ENCODE peak calls at places on chromosomes 16 and 17, in five cellular contexts. E is body of pancreas, R is ovary, D is HCT116, N is lower leg skin. F is an unnamed sample.

GRCh38 chr17:46869296-46869695 is 17.9 kb downstream of the WNT9B start:
- DNase-seq in N (no peak), E (no peak), R (no peak), D (no peak), F (no peak)

GRCh38 chr17:77036841-77037381 is 103.9 kb upstream of the SEC14L1 start:
- DNase-seq in R (no peak), D (no peak), E (peak), N (no peak), F (no peak)

GRCh38 chr17:63961355-63962207 is 11.1 kb downstream of the SCN4A start:
- DNase-seq in N (peak), R (peak), D (peak), E (peak), F (peak)

GRCh38 chr17:6374761-6375312 is 60.1 kb downstream of the AIPL1 start:
- DNase-seq in D (peak), R (no peak), E (peak), N (no peak), F (peak)

GRCh38 chr17:1109606-1110523 is 69.9 kb downstream of the ABR start:
- DNase-seq in R (no peak), D (no peak), N (no peak), E (peak), F (no peak)

GRCh38 chr16:9381399-9381798 is 290.0 kb downstream of the HAPSTR1 start:
- DNase-seq in N (no peak), R (no peak), D (no peak), E (no peak), F (no peak)

GRCh38 chr16:84178892-84179611 is 7.8 kb downstream of the TAF1C start:
- DNase-seq in R (no peak), D (no peak), N (no peak), E (no peak), F (no peak)

GRCh38 chr17:58783380-58783779 is 27.7 kb downstream of the PPM1E start:
- DNase-seq in D (no peak), E (no peak), R (no peak), N (no peak), F (no peak)

GRCh38 chr16:8878523-8878911 is 3.6 kb upstream of the LITAFD start:
- DNase-seq in D (no peak), N (no peak), E (no peak), R (no peak), F (no peak)

GRCh38 chr17:45366691-45367090 is 49.9 kb upstream of the MAP3K14 start:
- DNase-seq in R (no peak), E (no peak), D (no peak), N (no peak), F (no peak)

GRCh38 chr17:36947922-36948716 is 635 bp upstream of the AATF start:
- DNase-seq in E (no peak), N (peak), R (no peak), D (no peak), F (peak)

GRCh38 chr17:43211480-43212402 is at the start of gene TMEM106A:
- DNase-seq in D (peak), E (peak), R (peak), N (peak), F (peak)
- TF ChIP-seq POLR2A in D (peak), E (no peak), R (no peak), N (no peak), F (peak)

GRCh38 chr16:56777533-56777932 is 47.6 kb downstream of the NUP93 start:
- DNase-seq in E (no peak), R (no peak), N (no peak), D (no peak), F (no peak)
- TF ChIP-seq POLR2A in E (no peak), R (no peak), N (no peak), D (no peak), F (no peak)

GRCh38 chr17:75516255-75516618 is at the start of gene TSEN54:
- DNase-seq in N (peak), R (peak), D (peak), E (peak), F (peak)
- TF ChIP-seq POLR2A in N (no peak), R (no peak), D (no peak), E (no peak), F (peak)

GRCh38 chr16:81445926-81446317 is 1.3 kb downstream of the CMIP start:
- DNase-seq in E (peak), N (no peak), D (no peak), R (no peak), F (no peak)

GRCh38 chr16:81445143-81445922 is 725 bp downstream of the CMIP start:
- DNase-seq in R (peak), E (peak), D (no peak), N (peak), F (peak)

GRCh38 chr16:81448154-81449131 is 3.8 kb downstream of the CMIP start:
- DNase-seq in E (peak), N (no peak), D (no peak), R (no peak), F (no peak)

GRCh38 chr16:81447383-81448101 is 2.9 kb downstream of the CMIP start:
- DNase-seq in R (no peak), E (peak), N (peak), D (no peak), F (no peak)

GRCh38 chr16:81446318-81447275 is 2.0 kb downstream of the CMIP start:
- DNase-seq in D (no peak), E (peak), N (peak), R (no peak), F (no peak)
- TF ChIP-seq POLR2A in D (no peak), E (peak), N (no peak), R (no peak), F (no peak)

DNA sequence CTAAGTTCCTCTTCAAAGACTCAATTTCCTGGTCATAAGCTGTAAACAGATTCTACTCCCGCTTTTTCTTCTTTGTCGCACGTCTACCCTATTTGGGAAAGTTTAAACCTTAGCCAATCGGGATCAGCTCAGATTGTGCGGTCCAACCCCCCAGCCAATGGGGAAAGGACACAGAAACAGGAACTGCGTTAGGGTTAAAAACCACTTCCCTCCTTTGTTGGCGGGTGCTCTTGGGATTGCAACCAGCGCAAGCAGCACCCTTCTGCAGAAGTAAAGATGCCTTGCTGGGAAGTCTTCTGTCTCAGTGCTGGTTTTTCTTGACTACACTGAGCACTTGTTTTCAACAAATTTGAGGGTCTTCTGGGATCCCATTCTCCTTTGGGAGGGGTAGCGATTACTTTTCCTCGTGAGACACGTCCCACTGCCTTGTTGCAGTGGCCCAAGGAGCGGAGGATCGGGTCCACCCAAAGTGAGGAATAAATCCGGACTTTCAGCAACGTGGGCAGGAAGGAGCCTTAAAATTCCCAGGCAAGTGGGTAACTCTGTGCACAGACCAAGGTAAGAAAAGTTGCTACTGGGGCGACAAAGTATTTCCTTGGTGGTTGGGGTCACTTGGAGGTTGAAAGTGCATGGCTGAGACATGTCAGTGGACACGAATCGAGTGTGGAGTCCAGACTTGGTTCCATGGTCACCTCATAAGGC is 1.0 kb upstream of the YPEL3 start:
- DNase-seq in E (no peak), D (no peak), N (no peak), R (no peak), F (no peak)
- TF ChIP-seq POLR2A in E (no peak), D (no peak), N (no peak), R (no peak), F (no peak)

GRCh38 chr16:88651989-88652762 is 1.3 kb upstream of the CYBA start:
- DNase-seq in E (no peak), R (no peak), N (no peak), D (no peak), F (no peak)

GRCh38 chr16:88650749-88651275 is at the start of gene CYBA:
- DNase-seq in R (no peak), D (peak), N (peak), E (peak), F (no peak)

GRCh38 chr16:88651276-88651988 is 579 bp upstream of the CYBA start:
- DNase-seq in E (peak), N (peak), R (no peak), D (peak), F (no peak)

GRCh38 chr16:88649195-88649923 is 1.5 kb downstream of the CYBA start:
- DNase-seq in R (no peak), N (no peak), E (peak), D (no peak), F (no peak)

GRCh38 chr16:88649924-88650748 is 717 bp downstream of the CYBA start:
- DNase-seq in E (peak), D (no peak), R (no peak), N (no peak), F (no peak)
- TF ChIP-seq POLR2A in E (no peak), D (no peak), R (no peak), N (no peak), F (no peak)

GRCh38 chr17:62592305-62593099 is 35.0 kb upstream of the MRC2 start:
- DNase-seq in R (no peak), D (no peak), E (no peak), N (no peak), F (no peak)
- TF ChIP-seq POLR2A in R (no peak), D (no peak), E (no peak), N (no peak), F (no peak)

GRCh38 chr17:28728364-28729200 is at the start of gene NEK8:
- DNase-seq in R (peak), E (peak), D (peak), N (peak), F (peak)
- TF ChIP-seq POLR2A in R (peak), E (peak), D (no peak), N (no peak), F (peak)

GRCh38 chr17:78800132-78800931 is 18.3 kb upstream of the CYTH1 start:
- DNase-seq in R (no peak), D (no peak), N (no peak), E (no peak), F (no peak)
- TF ChIP-seq POLR2A in R (no peak), D (no peak), N (no peak), E (no peak), F (no peak)

GRCh38 chr16:66328282-66328681 is 38.2 kb upstream of the CDH5 start:
- DNase-seq in E (no peak), D (no peak), R (no peak), N (no peak), F (no peak)

GRCh38 chr16:66326995-66327513 is 39.4 kb upstream of the CDH5 start:
- DNase-seq in R (no peak), D (no peak), N (no peak), E (peak), F (no peak)

GRCh38 chr16:66324785-66325184 is 41.7 kb upstream of the CDH5 start:
- DNase-seq in R (no peak), D (peak), N (no peak), E (no peak), F (peak)

GRCh38 chr16:66322174-66322573 is 44.3 kb upstream of the CDH5 start:
- DNase-seq in R (no peak), D (no peak), N (no peak), E (no peak), F (no peak)

DNA sequence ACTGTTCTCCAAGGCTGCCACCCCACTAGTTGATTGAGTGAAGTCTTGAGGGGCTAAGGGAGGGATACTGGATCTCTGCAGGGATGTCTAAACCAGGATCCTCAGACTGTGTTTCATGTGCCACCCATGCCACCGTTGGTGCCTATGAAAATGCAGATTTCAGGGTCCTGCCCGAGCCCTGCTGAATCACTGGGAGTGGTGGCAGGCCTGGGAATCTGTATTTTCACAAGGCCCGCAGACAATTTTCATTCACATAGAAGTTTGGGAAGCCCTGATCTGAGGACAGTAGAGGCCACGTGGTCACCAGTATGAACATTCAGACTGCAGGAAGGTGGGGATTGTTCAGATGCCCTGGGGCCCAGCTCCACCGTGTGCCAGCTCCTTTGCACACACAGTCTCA is 40.5 kb upstream of the CDH5 start:
- DNase-seq in D (no peak), E (no peak), R (no peak), N (no peak), F (no peak)
- TF ChIP-seq POLR2A in D (no peak), E (no peak), R (no peak), N (no peak), F (no peak)

F was measured in H54.